ENCODE peak calls at places on chromosomes 12 and 14, in four cellular contexts. P, N, O and M are unnamed samples.

GRCh38 chr14:69048456-69048855 is 69.4 kb upstream of the ACTN1 start:
- DNase-seq in P (no peak), N (no peak), O (no peak), M (no peak)

GRCh38 chr14:55454264-55455151 is 14.1 kb upstream of the TBPL2 start:
- DNase-seq in P (no peak), N (no peak), O (no peak), M (no peak)

GRCh38 chr12:47868552-47869031 is 36.2 kb downstream of the VDR start:
- DNase-seq in P (no peak), N (no peak), O (no peak), M (no peak)

GRCh38 chr14:50778757-50779483 is 52.0 kb downstream of the NIN start:
- DNase-seq in P (no peak), N (no peak), O (no peak), M (no peak)

GRCh38 chr12:107200394-107200793 is 107.0 kb upstream of the CRY1 start:
- DNase-seq in P (no peak), N (no peak), O (no peak), M (no peak)

GRCh38 chr14:60195179-60195810 is 30.1 kb upstream of the DHRS7 start:
- DNase-seq in P (no peak), N (no peak), O (no peak), M (no peak)

GRCh38 chr14:40899435-40899834 is 707.2 kb upstream of the LRFN5 start:
- DNase-seq in P (no peak), N (no peak), O (no peak), M (no peak)

GRCh38 chr12:122227341-122227740 is 1.5 kb upstream of the DIABLO start:
- DNase-seq in P (peak), N (no peak), O (no peak), M (no peak)

GRCh38 chr12:88153959-88154358 is 11.9 kb downstream of the TMTC3 start:
- DNase-seq in P (no peak), N (no peak), O (no peak), M (no peak)

GRCh38 chr12:108773798-108774788 is 42.8 kb upstream of the CORO1C start:
- DNase-seq in P (no peak), N (peak), O (peak), M (peak)

GRCh38 chr14:86420131-86420530 is 890.2 kb downstream of the FLRT2 start:
- DNase-seq in P (no peak), N (no peak), O (no peak), M (no peak)

GRCh38 chr12:1203735-1204019 is 212.7 kb downstream of the ERC1 start:
- DNase-seq in P (no peak), N (no peak), O (no peak), M (no peak)

GRCh38 chr14:23513005-23513412 is 38.6 kb downstream of the ZFHX2 start:
- DNase-seq in P (no peak), N (no peak), O (no peak), M (no peak)

GRCh38 chr12:57146092-57146491 is 1.3 kb downstream of the LRP1-AS start:
- DNase-seq in P (no peak), N (no peak), O (no peak), M (no peak)

GRCh38 chr12:113159937-113160336 is 10.4 kb downstream of the CFAP73 start:
- DNase-seq in P (no peak), N (no peak), O (no peak), M (no peak)